ENCODE peak calls at places on chromosome 21, in seven cellular contexts. E is tibial nerve, O is fibroblast of lung, J is heart right ventricle, H is spleen, Q is esophagus squamous epithelium, Y is cardiac muscle cell. F is an unnamed sample.
A peak's percentile ranks its signal among the peaks of the same experiment; 100 is the strongest.

GRCh38 chr21:45998276-45998701 is 16.7 kb downstream of the COL6A1 start:
- DNase-seq in E (no peak), O (no peak), J (no peak), H (peak; percentile 60), Q (no peak), Y (no peak), F (peak; percentile 54)

GRCh38 chr21:46554431-46555224 is 50.3 kb downstream of the S100B start:
- DNase-seq in E (no peak), O (no peak), J (no peak), H (peak; percentile 69), Q (no peak), Y (no peak), F (no peak)

GRCh38 chr21:38800924-38801744 is 4.6 kb upstream of the ETS2 start:
- DNase-seq in E (no peak), O (no peak), J (no peak), H (no peak), Q (no peak), Y (no peak), F (no peak)

GRCh38 chr21:26965567-26966359 is 1.1 kb downstream of the ADAMTS5 start:
- DNase-seq in E (no peak), O (no peak), J (peak; percentile 55), H (peak; percentile 66), Q (no peak), Y (peak; percentile 56), F (no peak)

GRCh38 chr21:16250282-16250681 is 520.5 kb downstream of the USP25 start:
- DNase-seq in E (no peak), O (no peak), J (no peak), H (no peak), Q (no peak), Y (no peak), F (no peak)

GRCh38 chr21:15809818-15810217 is 80.0 kb downstream of the USP25 start:
- DNase-seq in E (no peak), O (peak; percentile 83), J (no peak), H (no peak), Q (no peak), Y (no peak), F (no peak)

GRCh38 chr21:39088831-39089380 is 94.3 kb downstream of the PSMG1 start:
- DNase-seq in E (no peak), O (peak; percentile 76), J (no peak), H (peak; percentile 79), Q (no peak), Y (no peak), F (no peak)

GRCh38 chr21:15192243-15192642 is 127.4 kb upstream of the NRIP1 start:
- DNase-seq in E (no peak), O (peak; percentile 43), J (no peak), H (no peak), Q (no peak), Y (no peak), F (no peak)

GRCh38 chr21:26572026-26572425 is 1.1 kb downstream of the CYYR1 start:
- DNase-seq in E (no peak), O (no peak), J (no peak), H (no peak), Q (no peak), Y (no peak), F (no peak)

GRCh38 chr21:29290245-29290644 is 8.5 kb upstream of the BACH1 start:
- DNase-seq in E (no peak), O (no peak), J (no peak), H (no peak), Q (no peak), Y (no peak), F (no peak)

GRCh38 chr21:17752171-17752570 is 67.0 kb downstream of the C21orf91 start:
- DNase-seq in E (no peak), O (no peak), J (no peak), H (no peak), Q (no peak), Y (no peak), F (no peak)

GRCh38 chr21:45769896-45770295 is 126.4 kb downstream of the PCBP3 start:
- DNase-seq in E (no peak), O (no peak), J (no peak), H (peak; percentile 65), Q (no peak), Y (no peak), F (no peak)

GRCh38 chr21:16074950-16075489 is 345.2 kb downstream of the USP25 start:
- DNase-seq in E (no peak), O (no peak), J (no peak), H (no peak), Q (no peak), Y (no peak), F (no peak)

GRCh38 chr21:27515676-27516075 is 548.8 kb upstream of the ADAMTS5 start:
- DNase-seq in E (no peak), O (no peak), J (no peak), H (no peak), Q (no peak), Y (no peak), F (no peak)

GRCh38 chr21:39660191-39660590 is 47.5 kb downstream of the B3GALT5 start:
- DNase-seq in E (no peak), O (peak; percentile 75), J (peak; percentile 23), H (no peak), Q (no peak), Y (no peak), F (no peak)

GRCh38 chr21:25970254-25970930 is 200.2 kb downstream of the APP start:
- DNase-seq in E (no peak), O (no peak), J (peak; percentile 20), H (no peak), Q (no peak), Y (no peak), F (no peak)

GRCh38 chr21:26007911-26008579 is 162.5 kb downstream of the APP start:
- DNase-seq in E (no peak), O (peak; percentile 74), J (no peak), H (no peak), Q (no peak), Y (no peak), F (no peak)

GRCh38 chr21:46100426-46100825 is 2.5 kb downstream of the COL6A2 start:
- DNase-seq in E (no peak), O (peak; percentile 76), J (no peak), H (no peak), Q (no peak), Y (no peak), F (peak; percentile 57)

GRCh38 chr21:46322351-46323226 is 1.1 kb downstream of the C21orf58 start:
- DNase-seq in E (no peak), O (peak; percentile 24), J (no peak), H (peak; percentile 88), Q (no peak), Y (peak; percentile 21), F (no peak)

GRCh38 chr21:38303300-38303699 is 46.5 kb downstream of the KCNJ15 start:
- DNase-seq in E (peak; percentile 35), O (peak; percentile 93), J (no peak), H (no peak), Q (no peak), Y (no peak), F (peak; percentile 85)

GRCh38 chr21:37912616-37913015 is 3.6 kb downstream of the KCNJ6 start:
- DNase-seq in E (no peak), O (no peak), J (no peak), H (no peak), Q (no peak), Y (no peak), F (no peak)

GRCh38 chr21:45831991-45832740 is 149.4 kb upstream of the COL6A1 start:
- DNase-seq in E (no peak), O (peak; percentile 95), J (no peak), H (no peak), Q (no peak), Y (no peak), F (peak; percentile 55)

GRCh38 chr21:34942911-34943310 is 106.2 kb downstream of the RUNX1 start:
- DNase-seq in E (no peak), O (no peak), J (no peak), H (no peak), Q (no peak), Y (no peak), F (no peak)

GRCh38 chr21:38429011-38429410 is 69.3 kb downstream of the ERG start:
- DNase-seq in E (no peak), O (no peak), J (no peak), H (no peak), Q (no peak), Y (no peak), F (no peak)

GRCh38 chr21:18249542-18250152 is 5.0 kb downstream of the CHODL start:
- DNase-seq in E (no peak), O (no peak), J (no peak), H (no peak), Q (no peak), Y (no peak), F (no peak)

GRCh38 chr21:26637346-26637745 is 64.3 kb upstream of the CYYR1 start:
- DNase-seq in E (no peak), O (peak; percentile 65), J (no peak), H (no peak), Q (no peak), Y (no peak), F (no peak)

GRCh38 chr21:39014751-39015150 is 168.5 kb downstream of the PSMG1 start:
- DNase-seq in E (no peak), O (peak; percentile 99), J (no peak), H (no peak), Q (no peak), Y (no peak), F (no peak)

GRCh38 chr21:43331962-43332458 is 94.9 kb downstream of the SIK1 start:
- DNase-seq in E (no peak), O (peak; percentile 96), J (peak; percentile 22), H (no peak), Q (no peak), Y (no peak), F (peak; percentile 77)

GRCh38 chr21:27819299-27819698 is 852.4 kb upstream of the ADAMTS5 start:
- DNase-seq in E (no peak), O (no peak), J (no peak), H (no peak), Q (no peak), Y (no peak), F (no peak)

GRCh38 chr21:30468912-30469812 is 11.0 kb downstream of the KRTAP19-1 start:
- DNase-seq in E (no peak), O (no peak), J (no peak), H (no peak), Q (no peak), Y (no peak), F (no peak)
- TF ChIP-seq CTCF in E (no peak), O (no peak), J (no peak), H (no peak), Q (no peak), Y (no peak), F (no peak)

DNA sequence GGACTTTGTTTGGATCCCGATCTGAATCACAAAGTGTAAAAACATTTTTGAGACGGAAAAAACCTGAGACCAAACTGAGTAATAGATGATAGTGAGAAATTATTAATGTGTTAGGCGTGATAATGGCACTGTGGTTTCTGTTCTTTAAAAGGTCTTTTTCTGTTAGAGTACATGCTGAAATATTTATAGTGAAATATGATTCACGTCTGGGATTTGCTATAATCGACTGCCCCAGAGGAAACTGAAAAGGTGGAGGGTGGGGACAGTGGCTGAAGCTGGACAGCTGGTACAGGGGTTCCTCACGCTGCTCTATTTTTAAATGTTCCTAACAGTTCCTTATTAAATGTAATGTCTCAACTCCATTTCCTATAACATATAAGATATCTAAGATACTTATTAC is 11.2 kb downstream of the URB1 start:
- DNase-seq in E (no peak), O (no peak), J (no peak), H (no peak), Q (no peak), Y (no peak), F (no peak)
- H3K27ac ChIP-seq in E (no peak overlapping the region), O (no peak overlapping the region), J (no peak overlapping the region), H (no peak overlapping the region), Q (no peak overlapping the region), Y (no peak overlapping the region), F (no peak overlapping the region)

GRCh38 chr21:41289431-41289830 is 27.2 kb upstream of the FAM3B start:
- DNase-seq in E (no peak), O (no peak), J (no peak), H (no peak), Q (no peak), Y (no peak), F (no peak)
- H3K4me3 ChIP-seq in E (no peak overlapping the region), O (no peak overlapping the region), J (no peak overlapping the region), H (no peak overlapping the region), Q (no peak overlapping the region), Y (no peak overlapping the region), F (no peak overlapping the region)

GRCh38 chr21:21858502-21859334 is 860.5 kb downstream of the NCAM2 start:
- DNase-seq in E (no peak), O (no peak), J (no peak), H (no peak), Q (no peak), Y (no peak), F (no peak)
- TF ChIP-seq CTCF in E (no peak), O (no peak), J (no peak), H (no peak), Q (no peak), Y (no peak), F (no peak)